ENCODE peak calls at places on chromosomes 11 and 22, in eight cellular contexts. One of them, this sample, is unnamed. For H3K4me1 and H3K36me3, the result is how much of the 10 kb centered on the place peaks cover.

GRCh38 chr11:82701847-82702520 is 31.7 kb downstream of the FAM181B start:
- DNase-seq in left lung: no peak
- DNase-seq in IMR-90: peak
- DNase-seq in thoracic aorta: no peak
- DNase-seq in Caco-2: peak
- DNase-seq in HCT116: peak
- DNase-seq in tibial nerve: no peak
- DNase-seq in pancreas: no peak
- DNase-seq in this sample: no peak

GRCh38 chr11:43035011-43035564 is 276.7 kb upstream of the API5 start:
- DNase-seq in left lung: no peak
- DNase-seq in IMR-90: no peak
- DNase-seq in thoracic aorta: no peak
- DNase-seq in Caco-2: no peak
- DNase-seq in HCT116: no peak
- DNase-seq in tibial nerve: no peak
- DNase-seq in pancreas: no peak
- DNase-seq in this sample: no peak

GRCh38 chr22:33204408-33204807 is 146.2 kb upstream of the SYN3 start:
- DNase-seq in left lung: no peak
- DNase-seq in IMR-90: no peak
- DNase-seq in thoracic aorta: no peak
- DNase-seq in Caco-2: no peak
- DNase-seq in HCT116: no peak
- DNase-seq in tibial nerve: no peak
- DNase-seq in pancreas: no peak
- DNase-seq in this sample: no peak

GRCh38 chr11:118291453-118291852 is 13.1 kb upstream of the CD3E start:
- DNase-seq in left lung: no peak
- DNase-seq in IMR-90: no peak
- DNase-seq in thoracic aorta: no peak
- DNase-seq in Caco-2: no peak
- DNase-seq in HCT116: no peak
- DNase-seq in tibial nerve: no peak
- DNase-seq in pancreas: no peak
- DNase-seq in this sample: no peak

GRCh38 chr22:38313384-38313955 is 3.8 kb downstream of the CSNK1E start:
- DNase-seq in left lung: no peak
- DNase-seq in IMR-90: peak
- DNase-seq in thoracic aorta: peak
- DNase-seq in Caco-2: no peak
- DNase-seq in HCT116: no peak
- DNase-seq in tibial nerve: no peak
- DNase-seq in pancreas: no peak
- DNase-seq in this sample: no peak

GRCh38 chr11:22795914-22796313 is 33.7 kb downstream of the SVIP start:
- DNase-seq in left lung: no peak
- DNase-seq in IMR-90: peak
- DNase-seq in thoracic aorta: no peak
- DNase-seq in Caco-2: no peak
- DNase-seq in HCT116: no peak
- DNase-seq in tibial nerve: no peak
- DNase-seq in pancreas: no peak
- DNase-seq in this sample: no peak

GRCh38 chr22:22818861-22819855 is 68.5 kb upstream of the IGLL5 start:
- DNase-seq in left lung: no peak
- DNase-seq in IMR-90: no peak
- DNase-seq in thoracic aorta: no peak
- DNase-seq in Caco-2: no peak
- DNase-seq in HCT116: no peak
- DNase-seq in tibial nerve: no peak
- DNase-seq in pancreas: no peak
- DNase-seq in this sample: no peak

GRCh38 chr11:120054753-120055045 is 83.2 kb downstream of the TRIM29 start:
- DNase-seq in left lung: no peak
- DNase-seq in IMR-90: no peak
- DNase-seq in thoracic aorta: no peak
- DNase-seq in Caco-2: no peak
- DNase-seq in HCT116: no peak
- DNase-seq in tibial nerve: no peak
- DNase-seq in pancreas: no peak
- DNase-seq in this sample: no peak

GRCh38 chr11:1883342-1884122 is 8.2 kb downstream of the PRR33 start:
- DNase-seq in left lung: peak
- DNase-seq in IMR-90: no peak
- DNase-seq in thoracic aorta: no peak
- DNase-seq in Caco-2: no peak
- DNase-seq in HCT116: no peak
- DNase-seq in tibial nerve: no peak
- DNase-seq in pancreas: no peak
- DNase-seq in this sample: peak

GRCh38 chr22:29780781-29781676 is 13.9 kb downstream of the UQCR10 start:
- DNase-seq in left lung: no peak
- DNase-seq in IMR-90: peak
- DNase-seq in thoracic aorta: no peak
- DNase-seq in Caco-2: no peak
- DNase-seq in HCT116: no peak
- DNase-seq in tibial nerve: no peak
- DNase-seq in pancreas: no peak
- DNase-seq in this sample: no peak

GRCh38 chr11:45857834-45858492 is 10.7 kb downstream of the CRY2 start:
- DNase-seq in left lung: peak
- DNase-seq in IMR-90: peak
- DNase-seq in thoracic aorta: no peak
- DNase-seq in Caco-2: no peak
- DNase-seq in HCT116: no peak
- DNase-seq in tibial nerve: no peak
- DNase-seq in pancreas: peak
- DNase-seq in this sample: no peak

GRCh38 chr11:33160147-33160546 is 1.1 kb downstream of the CSTF3 start:
- DNase-seq in left lung: no peak
- DNase-seq in IMR-90: peak
- DNase-seq in thoracic aorta: no peak
- DNase-seq in Caco-2: peak
- DNase-seq in HCT116: no peak
- DNase-seq in tibial nerve: no peak
- DNase-seq in pancreas: no peak
- DNase-seq in this sample: no peak

GRCh38 chr11:125890447-125891100 is 3.1 kb downstream of the HYLS1 start:
- DNase-seq in left lung: no peak
- DNase-seq in IMR-90: peak
- DNase-seq in thoracic aorta: no peak
- DNase-seq in Caco-2: no peak
- DNase-seq in HCT116: no peak
- DNase-seq in tibial nerve: no peak
- DNase-seq in pancreas: no peak
- DNase-seq in this sample: no peak

GRCh38 chr11:123052884-123053721 is 8.8 kb downstream of the HSPA8 start:
- DNase-seq in left lung: no peak
- DNase-seq in IMR-90: no peak
- DNase-seq in thoracic aorta: no peak
- DNase-seq in Caco-2: no peak
- DNase-seq in HCT116: no peak
- DNase-seq in tibial nerve: no peak
- DNase-seq in pancreas: no peak
- DNase-seq in this sample: no peak

GRCh38 chr22:23215294-23216204 is 35.2 kb downstream of the BCR start:
- DNase-seq in left lung: no peak
- DNase-seq in IMR-90: peak
- DNase-seq in thoracic aorta: no peak
- DNase-seq in Caco-2: no peak
- DNase-seq in HCT116: no peak
- DNase-seq in tibial nerve: no peak
- DNase-seq in pancreas: no peak
- DNase-seq in this sample: no peak

GRCh38 chr11:113241190-113242051 is 73.0 kb upstream of the TTC12 start:
- DNase-seq in left lung: no peak
- DNase-seq in IMR-90: peak
- DNase-seq in thoracic aorta: no peak
- DNase-seq in Caco-2: no peak
- DNase-seq in HCT116: no peak
- DNase-seq in tibial nerve: no peak
- DNase-seq in pancreas: no peak
- DNase-seq in this sample: no peak

GRCh38 chr11:127609025-127609788 is 608.6 kb upstream of the KIRREL3 start:
- DNase-seq in left lung: no peak
- DNase-seq in IMR-90: no peak
- DNase-seq in thoracic aorta: no peak
- DNase-seq in Caco-2: no peak
- DNase-seq in HCT116: no peak
- DNase-seq in tibial nerve: no peak
- DNase-seq in pancreas: no peak
- DNase-seq in this sample: no peak

GRCh38 chr11:69104212-69104855 is 51.4 kb upstream of the SMIM38 start:
- DNase-seq in left lung: peak
- DNase-seq in IMR-90: no peak
- DNase-seq in thoracic aorta: no peak
- DNase-seq in Caco-2: no peak
- DNase-seq in HCT116: no peak
- DNase-seq in tibial nerve: no peak
- DNase-seq in pancreas: peak
- DNase-seq in this sample: no peak
- TF ChIP-seq CTCF in left lung: no peak
- TF ChIP-seq CTCF in IMR-90: no peak
- TF ChIP-seq CTCF in thoracic aorta: no peak
- TF ChIP-seq CTCF in Caco-2: no peak
- TF ChIP-seq CTCF in HCT116: no peak
- TF ChIP-seq CTCF in tibial nerve: no peak
- TF ChIP-seq CTCF in pancreas: no peak
- TF ChIP-seq CTCF in this sample: no peak

GRCh38 chr11:29279716-29280115 is 737.1 kb downstream of the KCNA4 start:
- DNase-seq in left lung: no peak
- DNase-seq in IMR-90: no peak
- DNase-seq in thoracic aorta: no peak
- DNase-seq in Caco-2: no peak
- DNase-seq in HCT116: no peak
- DNase-seq in tibial nerve: no peak
- DNase-seq in pancreas: no peak
- DNase-seq in this sample: no peak

GRCh38 chr11:29282088-29282487 is 734.7 kb downstream of the KCNA4 start:
- DNase-seq in left lung: no peak
- DNase-seq in IMR-90: peak
- DNase-seq in thoracic aorta: no peak
- DNase-seq in Caco-2: no peak
- DNase-seq in HCT116: peak
- DNase-seq in tibial nerve: no peak
- DNase-seq in pancreas: no peak
- DNase-seq in this sample: no peak

GRCh38 chr11:29280452-29280851 is 736.4 kb downstream of the KCNA4 start:
- DNase-seq in left lung: no peak
- DNase-seq in IMR-90: peak
- DNase-seq in thoracic aorta: no peak
- DNase-seq in Caco-2: no peak
- DNase-seq in HCT116: no peak
- DNase-seq in tibial nerve: no peak
- DNase-seq in pancreas: no peak
- DNase-seq in this sample: no peak
- H3K4me1 ChIP-seq in left lung: under half
- H3K4me1 ChIP-seq in IMR-90: under half
- H3K4me1 ChIP-seq in thoracic aorta: under half
- H3K4me1 ChIP-seq in Caco-2: under half
- H3K4me1 ChIP-seq in HCT116: under half
- H3K4me1 ChIP-seq in tibial nerve: under half
- H3K4me1 ChIP-seq in pancreas: under half
- H3K4me1 ChIP-seq in this sample: under half

GRCh38 chr11:3036419-3036818 is 20.8 kb downstream of the CARS1 start:
- DNase-seq in left lung: no peak
- DNase-seq in IMR-90: no peak
- DNase-seq in thoracic aorta: no peak
- DNase-seq in Caco-2: no peak
- DNase-seq in HCT116: no peak
- DNase-seq in tibial nerve: no peak
- DNase-seq in pancreas: no peak
- DNase-seq in this sample: no peak
- H3K36me3 ChIP-seq in left lung: under half
- H3K36me3 ChIP-seq in IMR-90: half or more
- H3K36me3 ChIP-seq in thoracic aorta: under half
- H3K36me3 ChIP-seq in Caco-2: under half
- H3K36me3 ChIP-seq in HCT116: under half
- H3K36me3 ChIP-seq in tibial nerve: under half
- H3K36me3 ChIP-seq in pancreas: under half
- H3K36me3 ChIP-seq in this sample: half or more

GRCh38 chr22:45212306-45212709 is 28.4 kb downstream of the KIAA0930 start:
- DNase-seq in left lung: peak
- DNase-seq in IMR-90: peak
- DNase-seq in thoracic aorta: peak
- DNase-seq in Caco-2: no peak
- DNase-seq in HCT116: no peak
- DNase-seq in tibial nerve: no peak
- DNase-seq in pancreas: peak
- DNase-seq in this sample: peak
- TF ChIP-seq CTCF in left lung: no peak
- TF ChIP-seq CTCF in IMR-90: peak
- TF ChIP-seq CTCF in thoracic aorta: peak
- TF ChIP-seq CTCF in Caco-2: no peak
- TF ChIP-seq CTCF in HCT116: no peak
- TF ChIP-seq CTCF in tibial nerve: no peak
- TF ChIP-seq CTCF in pancreas: no peak
- TF ChIP-seq CTCF in this sample: no peak

GRCh38 chr22:40237241-40237640 is 59.5 kb downstream of the TNRC6B start:
- DNase-seq in left lung: no peak
- DNase-seq in IMR-90: no peak
- DNase-seq in thoracic aorta: no peak
- DNase-seq in Caco-2: no peak
- DNase-seq in HCT116: no peak
- DNase-seq in tibial nerve: no peak
- DNase-seq in pancreas: no peak
- DNase-seq in this sample: no peak

GRCh38 chr22:40237788-40238424 is 60.2 kb downstream of the TNRC6B start:
- DNase-seq in left lung: no peak
- DNase-seq in IMR-90: no peak
- DNase-seq in thoracic aorta: no peak
- DNase-seq in Caco-2: no peak
- DNase-seq in HCT116: no peak
- DNase-seq in tibial nerve: no peak
- DNase-seq in pancreas: no peak
- DNase-seq in this sample: no peak

GRCh38 chr22:40233886-40234285 is 56.2 kb downstream of the TNRC6B start:
- DNase-seq in left lung: no peak
- DNase-seq in IMR-90: no peak
- DNase-seq in thoracic aorta: no peak
- DNase-seq in Caco-2: no peak
- DNase-seq in HCT116: no peak
- DNase-seq in tibial nerve: no peak
- DNase-seq in pancreas: no peak
- DNase-seq in this sample: no peak

GRCh38 chr22:40236131-40236665 is 58.5 kb downstream of the TNRC6B start:
- DNase-seq in left lung: no peak
- DNase-seq in IMR-90: no peak
- DNase-seq in thoracic aorta: no peak
- DNase-seq in Caco-2: no peak
- DNase-seq in HCT116: no peak
- DNase-seq in tibial nerve: no peak
- DNase-seq in pancreas: no peak
- DNase-seq in this sample: no peak

DNA sequence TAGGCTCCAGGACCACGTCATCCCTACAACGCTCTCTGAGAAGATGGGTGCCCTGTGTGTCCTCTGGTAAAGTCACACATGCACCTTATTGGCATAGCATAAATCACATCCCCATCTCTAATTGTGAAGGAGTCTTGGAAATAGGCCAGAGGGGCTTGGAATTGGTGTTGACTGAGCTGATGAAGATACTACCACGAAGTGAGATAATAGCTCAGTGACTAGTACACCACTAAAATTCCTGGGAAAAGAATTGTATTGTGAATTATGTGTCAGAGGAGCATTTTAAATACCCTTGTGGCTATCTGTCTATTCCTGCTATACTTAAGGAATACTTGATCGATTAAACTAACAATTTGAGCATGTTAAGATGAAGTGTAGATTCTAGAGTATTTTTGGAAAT is 57.7 kb downstream of the TNRC6B start:
- DNase-seq in left lung: no peak
- DNase-seq in IMR-90: no peak
- DNase-seq in thoracic aorta: no peak
- DNase-seq in Caco-2: no peak
- DNase-seq in HCT116: no peak
- DNase-seq in tibial nerve: no peak
- DNase-seq in pancreas: no peak
- DNase-seq in this sample: no peak
- H3K4me1 ChIP-seq in left lung: under half
- H3K4me1 ChIP-seq in IMR-90: under half
- H3K4me1 ChIP-seq in thoracic aorta: under half
- H3K4me1 ChIP-seq in Caco-2: under half
- H3K4me1 ChIP-seq in HCT116: under half
- H3K4me1 ChIP-seq in tibial nerve: half or more
- H3K4me1 ChIP-seq in pancreas: under half
- H3K4me1 ChIP-seq in this sample: under half

This sample was measured in upper lobe of right lung.